ENCODE peak calls at places on chromosomes 12 and 14, in four cellular contexts. One of them, this sample, is unnamed.

GRCh38 chr12:28308891-28309290 is 118.6 kb downstream of the CCDC91 start:
- DNase-seq in HCT116: no peak
- DNase-seq in HepG2: no peak
- DNase-seq in K562: no peak
- DNase-seq in this sample: no peak

GRCh38 chr12:128178971-128179370 is 88.0 kb upstream of the TMEM132C start:
- DNase-seq in K562: no peak
- DNase-seq in HepG2: no peak
- DNase-seq in HCT116: no peak
- DNase-seq in this sample: no peak

GRCh38 chr14:102079700-102079979 is 7.2 kb downstream of the HSP90AA1 start:
- DNase-seq in HCT116: no peak
- DNase-seq in HepG2: no peak
- DNase-seq in K562: no peak
- DNase-seq in this sample: no peak

GRCh38 chr12:29537292-29537691 is 39.8 kb upstream of the OVCH1 start:
- DNase-seq in HCT116: no peak
- DNase-seq in HepG2: no peak
- DNase-seq in K562: no peak
- DNase-seq in this sample: no peak

GRCh38 chr12:85759217-85759616 is 77.0 kb downstream of the RASSF9 start:
- DNase-seq in K562: no peak
- DNase-seq in HepG2: no peak
- DNase-seq in HCT116: no peak
- DNase-seq in this sample: no peak

GRCh38 chr12:42262271-42262670 is 24.2 kb upstream of the YAF2 start:
- DNase-seq in HCT116: no peak
- DNase-seq in K562: no peak
- DNase-seq in HepG2: no peak
- DNase-seq in this sample: no peak

GRCh38 chr14:47256968-47257367 is 418.4 kb downstream of the MDGA2 start:
- DNase-seq in HepG2: no peak
- DNase-seq in K562: no peak
- DNase-seq in HCT116: no peak
- DNase-seq in this sample: no peak

GRCh38 chr12:3122841-3123678 is 45.9 kb downstream of the TSPAN9 start:
- DNase-seq in HepG2: no peak
- DNase-seq in HCT116: no peak
- DNase-seq in K562: no peak
- DNase-seq in this sample: no peak

GRCh38 chr14:70018713-70019201 is 139.5 kb downstream of the SMOC1 start:
- DNase-seq in HCT116: no peak
- DNase-seq in K562: no peak
- DNase-seq in HepG2: no peak
- DNase-seq in this sample: no peak

GRCh38 chr14:62099091-62099490 is 336.9 kb downstream of the SNAPC1 start:
- DNase-seq in HepG2: no peak
- DNase-seq in HCT116: no peak
- DNase-seq in K562: no peak
- DNase-seq in this sample: no peak

GRCh38 chr12:111443586-111443985 is 37.9 kb downstream of the SH2B3 start:
- DNase-seq in K562: no peak
- DNase-seq in HepG2: no peak
- DNase-seq in HCT116: no peak
- DNase-seq in this sample: no peak

GRCh38 chr12:34016361-34016760 is 5.9 kb upstream of the ALG10 start:
- DNase-seq in K562: no peak
- DNase-seq in HepG2: no peak
- DNase-seq in HCT116: no peak
- DNase-seq in this sample: no peak

GRCh38 chr14:101507306-101508150 is 53.8 kb upstream of the DIO3 start:
- DNase-seq in HCT116: no peak
- DNase-seq in K562: no peak
- DNase-seq in HepG2: no peak
- DNase-seq in this sample: no peak

GRCh38 chr12:101231626-101232025 is 21.6 kb upstream of the SLC5A8 start:
- DNase-seq in HepG2: no peak
- DNase-seq in HCT116: no peak
- DNase-seq in K562: no peak
- DNase-seq in this sample: no peak

GRCh38 chr14:70289138-70289537 is 70.3 kb downstream of the COX16 start:
- DNase-seq in K562: no peak
- DNase-seq in HepG2: no peak
- DNase-seq in HCT116: no peak
- DNase-seq in this sample: no peak

GRCh38 chr12:13745100-13745678 is 236.2 kb downstream of the GRIN2B start:
- DNase-seq in HepG2: no peak
- DNase-seq in HCT116: no peak
- DNase-seq in K562: no peak
- DNase-seq in this sample: no peak

GRCh38 chr14:100900837-100901390 is 2.6 kb downstream of the RTL1 start:
- DNase-seq in HCT116: peak
- DNase-seq in K562: peak
- DNase-seq in HepG2: peak
- DNase-seq in this sample: no peak

GRCh38 chr14:104803916-104804371 is 3.0 kb downstream of the ZBTB42 start:
- DNase-seq in HCT116: no peak
- DNase-seq in K562: no peak
- DNase-seq in HepG2: no peak
- DNase-seq in this sample: no peak

GRCh38 chr12:23893611-23894010 is 55.9 kb downstream of the SOX5 start:
- DNase-seq in HCT116: no peak
- DNase-seq in K562: no peak
- DNase-seq in HepG2: no peak
- DNase-seq in this sample: no peak

GRCh38 chr14:95482967-95483842 is 33.2 kb downstream of the SYNE3 start:
- DNase-seq in HCT116: peak
- DNase-seq in K562: peak
- DNase-seq in HepG2: peak
- DNase-seq in this sample: no peak

GRCh38 chr14:21070083-21070609 is at the start of gene ARHGEF40:
- DNase-seq in HepG2: no peak
- DNase-seq in K562: peak
- DNase-seq in HCT116: no peak
- DNase-seq in this sample: no peak

GRCh38 chr14:60637490-60638452 is 11.5 kb downstream of the SIX1 start:
- DNase-seq in HepG2: no peak
- DNase-seq in HCT116: no peak
- DNase-seq in K562: no peak
- DNase-seq in this sample: no peak

GRCh38 chr12:16300222-16300621 is 22.7 kb upstream of the SLC15A5 start:
- DNase-seq in HCT116: no peak
- DNase-seq in HepG2: no peak
- DNase-seq in K562: no peak
- DNase-seq in this sample: no peak

GRCh38 chr12:85065816-85066482 is 29.8 kb downstream of the LRRIQ1 start:
- DNase-seq in K562: no peak
- DNase-seq in HCT116: no peak
- DNase-seq in HepG2: no peak
- DNase-seq in this sample: no peak

GRCh38 chr12:26273811-26274210 is 78.4 kb downstream of the SSPN start:
- DNase-seq in HCT116: no peak
- DNase-seq in K562: peak
- DNase-seq in HepG2: no peak
- DNase-seq in this sample: no peak

GRCh38 chr12:26271024-26271423 is 75.7 kb downstream of the SSPN start:
- DNase-seq in K562: no peak
- DNase-seq in HepG2: no peak
- DNase-seq in HCT116: no peak
- DNase-seq in this sample: no peak

GRCh38 chr12:26274441-26275312 is 79.3 kb downstream of the SSPN start:
- DNase-seq in HCT116: peak
- DNase-seq in HepG2: peak
- DNase-seq in K562: peak
- DNase-seq in this sample: peak

GRCh38 chr12:26269554-26270284 is 74.3 kb downstream of the SSPN start:
- DNase-seq in K562: no peak
- DNase-seq in HepG2: no peak
- DNase-seq in HCT116: no peak
- DNase-seq in this sample: no peak

GRCh38 chr12:26271889-26272492 is 76.6 kb downstream of the SSPN start:
- DNase-seq in HCT116: no peak
- DNase-seq in K562: no peak
- DNase-seq in HepG2: no peak
- DNase-seq in this sample: no peak
- TF ChIP-seq TCF7L2 in HCT116: no peak
- TF ChIP-seq TCF7L2 in K562: no peak
- TF ChIP-seq TCF7L2 in HepG2: no peak
- TF ChIP-seq TCF7L2 in this sample: no peak

DNA sequence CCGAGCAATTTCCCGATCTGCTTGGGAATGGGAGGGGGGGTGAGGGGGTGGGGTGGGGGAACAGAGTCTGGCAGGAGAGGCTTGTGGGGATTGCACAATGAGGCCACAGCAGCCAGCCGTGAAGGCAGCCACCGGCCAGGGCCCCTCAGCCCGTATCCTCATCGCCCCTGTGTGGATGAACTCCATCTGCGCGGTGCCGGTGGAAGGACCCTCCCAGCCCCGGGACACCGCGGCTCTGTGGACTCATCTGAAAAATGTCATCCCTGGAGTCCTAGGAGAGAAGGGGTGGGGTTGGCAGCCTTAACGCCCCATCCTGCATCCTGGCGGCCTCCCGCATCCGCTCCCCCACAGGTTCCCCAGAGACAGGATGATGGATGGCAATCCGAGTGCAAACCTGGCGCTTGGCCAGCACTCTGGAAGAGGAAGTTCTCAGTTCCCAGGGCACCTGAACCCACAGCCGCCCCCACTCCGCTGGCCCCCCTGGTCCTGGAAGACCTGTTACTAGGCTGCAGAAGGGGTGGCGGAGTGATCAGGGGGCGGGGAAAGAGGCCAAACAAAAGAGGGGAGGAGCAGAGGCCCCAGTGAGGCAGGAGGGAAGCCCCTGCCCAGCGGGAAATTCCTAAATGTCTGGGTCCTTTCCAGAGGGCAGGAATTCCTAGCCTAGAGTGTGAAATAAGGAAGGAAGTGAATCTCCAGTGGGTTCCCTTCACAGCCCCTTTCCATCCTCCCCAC is 1.2 kb upstream of the TNFAIP2 start:
- DNase-seq in HCT116: no peak
- DNase-seq in HepG2: peak
- DNase-seq in K562: peak
- DNase-seq in this sample: no peak
- TF ChIP-seq REST in HCT116: no peak
- TF ChIP-seq REST in HepG2: no peak
- TF ChIP-seq REST in K562: no peak
- TF ChIP-seq REST in this sample: no peak

GRCh38 chr12:57548488-57548887 is 1.4 kb upstream of the KIF5A start:
- DNase-seq in HepG2: no peak
- DNase-seq in K562: no peak
- DNase-seq in HCT116: no peak
- DNase-seq in this sample: no peak

GRCh38 chr12:57547366-57548315 is 649 bp upstream of the DCTN2 start:
- DNase-seq in K562: no peak
- DNase-seq in HepG2: no peak
- DNase-seq in HCT116: no peak
- DNase-seq in this sample: no peak

GRCh38 chr12:57546438-57547365 is at the start of gene DCTN2:
- DNase-seq in HCT116: peak
- DNase-seq in HepG2: peak
- DNase-seq in K562: peak
- DNase-seq in this sample: peak

GRCh38 chr12:57543666-57544065 is 3.3 kb downstream of the DCTN2 start:
- DNase-seq in HCT116: no peak
- DNase-seq in HepG2: no peak
- DNase-seq in K562: no peak
- DNase-seq in this sample: no peak

DNA sequence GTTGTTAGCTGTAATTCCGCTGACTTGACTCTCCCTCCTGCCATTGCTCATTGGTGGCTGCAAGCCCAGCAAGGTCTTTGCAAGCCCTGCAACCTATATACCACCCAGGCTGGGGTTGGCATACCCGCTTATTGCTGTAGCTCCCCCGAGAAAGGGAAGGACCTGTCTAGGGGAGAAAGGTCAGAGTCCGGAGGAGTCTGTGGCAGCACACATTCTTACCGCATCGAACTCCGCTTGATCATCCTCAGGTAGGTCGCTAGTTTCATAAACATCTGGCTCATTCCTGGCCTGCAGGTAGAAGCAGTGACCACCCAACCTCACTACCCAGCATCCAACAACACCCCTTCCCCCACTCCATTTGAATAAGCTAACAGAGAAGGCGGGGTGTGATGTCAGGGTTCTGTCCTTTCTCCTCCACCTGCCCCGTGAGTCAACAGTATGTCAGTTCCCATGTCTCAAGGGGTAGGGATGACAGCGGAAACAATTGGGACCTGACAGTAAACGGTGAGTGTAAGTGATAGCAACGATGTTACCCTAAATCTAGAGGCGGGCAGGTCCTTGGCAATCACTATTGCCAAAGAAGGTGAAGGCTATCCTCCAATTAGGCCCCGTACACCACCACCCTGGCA is 1.1 kb downstream of the DCTN2 start:
- DNase-seq in HepG2: peak
- DNase-seq in HCT116: no peak
- DNase-seq in K562: no peak
- DNase-seq in this sample: no peak
- TF ChIP-seq POLR2AphosphoS5 in HepG2: no peak
- TF ChIP-seq POLR2AphosphoS5 in HCT116: no peak
- TF ChIP-seq POLR2AphosphoS5 in K562: no peak
- TF ChIP-seq POLR2AphosphoS5 in this sample: no peak

DNA sequence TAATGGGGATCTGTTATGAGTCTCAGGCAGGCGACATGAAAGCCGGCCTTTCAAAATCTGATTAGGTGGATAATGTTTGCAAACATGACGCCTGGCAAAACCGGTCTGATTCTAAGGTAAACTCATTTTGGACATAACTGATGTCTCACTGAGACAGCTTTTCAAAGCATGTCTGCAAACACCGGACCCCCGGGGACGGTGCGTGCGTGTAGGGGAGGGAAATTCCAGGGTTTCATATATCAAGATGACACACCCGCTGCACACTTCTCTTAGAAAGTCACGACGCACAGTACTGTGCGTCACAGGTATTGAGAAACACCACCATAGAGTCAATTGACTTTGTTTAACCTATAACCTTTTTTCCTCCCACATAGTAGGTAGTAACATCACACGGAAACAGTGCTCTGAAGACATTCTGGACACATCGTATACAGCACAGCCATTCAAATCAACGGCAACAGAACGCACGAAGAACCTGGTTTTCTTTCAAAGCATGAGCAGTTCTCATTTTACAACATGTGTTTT is 43.9 kb upstream of the TESC start:
- DNase-seq in HCT116: no peak
- DNase-seq in K562: no peak
- DNase-seq in HepG2: peak
- DNase-seq in this sample: no peak
- TF ChIP-seq TCF7L2 in HCT116: no peak
- TF ChIP-seq TCF7L2 in K562: no peak
- TF ChIP-seq TCF7L2 in HepG2: no peak
- TF ChIP-seq TCF7L2 in this sample: no peak

DNA sequence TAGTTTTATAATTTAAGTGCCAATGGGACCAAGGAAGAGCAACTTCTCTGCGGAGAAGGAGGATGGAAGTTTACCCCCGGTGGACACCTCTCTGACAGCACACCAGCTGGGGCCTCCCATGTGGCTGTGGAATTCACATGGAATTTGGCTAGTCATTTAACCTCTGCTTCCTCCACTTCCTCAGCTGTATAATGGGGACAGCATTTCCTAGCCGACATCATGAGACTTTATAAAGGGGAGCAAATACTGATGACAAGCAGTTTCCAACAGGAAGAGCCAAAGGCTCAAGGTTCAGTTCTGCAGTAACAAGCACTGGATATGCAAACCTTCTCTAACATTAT is 7.5 kb downstream of the DUSP6 start:
- DNase-seq in K562: no peak
- DNase-seq in HepG2: peak
- DNase-seq in HCT116: no peak
- DNase-seq in this sample: no peak
- TF ChIP-seq REST in K562: no peak
- TF ChIP-seq REST in HepG2: no peak
- TF ChIP-seq REST in HCT116: no peak
- TF ChIP-seq REST in this sample: no peak

This sample was measured in Panc1.